ENCODE peak calls at places on chromosomes 13 and 19, in six cellular contexts. V is stimulated activated naive CD8-positive, alpha-beta T cell treated with anti-CD3 and anti-CD28 coated beads, Interleukin-15, amount 100 ng/mL, for 72 hours; K is retinal pigment epithelial cell; S is AG10803; R is GM04503; H is activated naive CD8-positive, alpha-beta T cell treated with anti-CD3 and anti-CD28 coated beads, Interleukin-2, amount 10 ng/mL, durations not matched to agents 7 days and 5 days. U is an unnamed sample.

GRCh38 chr19:12788682-12789097 is 2.6 kb upstream of the JUNB start:
- DNase-seq in V (peak; percentile 37), K (no peak), S (peak; percentile 72), R (no peak), H (no peak), U (no peak)

GRCh38 chr19:752652-753517 is 2.0 kb downstream of the MISP start:
- DNase-seq in V (no peak), K (no peak), S (peak; percentile 83), R (peak; percentile 57), H (no peak), U (peak; percentile 86)

GRCh38 chr19:55535173-55535572 is 1.8 kb downstream of the SBK2 start:
- DNase-seq in V (no peak), K (no peak), S (no peak), R (no peak), H (no peak), U (no peak)

GRCh38 chr13:50011461-50011860 is 3.8 kb upstream of the KCNRG start:
- DNase-seq in V (no peak), K (no peak), S (no peak), R (no peak), H (no peak), U (no peak)

GRCh38 chr19:52557231-52557995 is 12.7 kb upstream of the ZNF701 start:
- DNase-seq in V (no peak), K (no peak), S (no peak), R (no peak), H (no peak), U (no peak)

GRCh38 chr13:28678809-28679208 is 19.9 kb downstream of the POMP start:
- DNase-seq in V (no peak), K (no peak), S (no peak), R (no peak), H (no peak), U (no peak)

GRCh38 chr13:113768018-113768905 is 9.2 kb downstream of the TMEM255B start:
- DNase-seq in V (no peak), K (no peak), S (no peak), R (no peak), H (no peak), U (no peak)

GRCh38 chr13:91725646-91726045 is 327.2 kb downstream of the GPC5 start:
- DNase-seq in V (no peak), K (no peak), S (no peak), R (no peak), H (no peak), U (no peak)

GRCh38 chr19:15098505-15098904 is 8.7 kb upstream of the SYDE1 start:
- DNase-seq in V (no peak), K (no peak), S (no peak), R (no peak), H (no peak), U (no peak)

GRCh38 chr19:17777840-17778620 is 16.9 kb upstream of the B3GNT3 start:
- DNase-seq in V (no peak), K (no peak), S (peak; percentile 14), R (no peak), H (peak; percentile 57), U (no peak)

GRCh38 chr19:39171479-39172465 is 25.0 kb upstream of the NCCRP1 start:
- DNase-seq in V (no peak), K (no peak), S (no peak), R (no peak), H (no peak), U (no peak)

GRCh38 chr13:31970237-31970930 is 61.2 kb upstream of the FRY start:
- DNase-seq in V (no peak), K (no peak), S (peak; percentile 92), R (peak; percentile 79), H (no peak), U (no peak)

GRCh38 chr13:111206148-111206547 is 91.0 kb downstream of the ARHGEF7 start:
- DNase-seq in V (no peak), K (no peak), S (no peak), R (no peak), H (no peak), U (no peak)

GRCh38 chr19:2974342-2974932 is 2.9 kb upstream of the TLE6 start:
- DNase-seq in V (no peak), K (no peak), S (no peak), R (no peak), H (no peak), U (no peak)

GRCh38 chr13:66210677-66211076 is 1019.5 kb downstream of the PCDH9 start:
- DNase-seq in V (no peak), K (peak; percentile 77), S (peak; percentile 69), R (peak; percentile 67), H (no peak), U (peak; percentile 8)

GRCh38 chr19:40598121-40598917 is 2.9 kb upstream of the LTBP4 start:
- DNase-seq in V (peak; percentile 81), K (no peak), S (peak; percentile 73), R (no peak), H (peak; percentile 91), U (no peak)

GRCh38 chr19:44585371-44586141 is 27.8 kb upstream of the IGSF23 start:
- DNase-seq in V (no peak), K (no peak), S (peak; percentile 51), R (no peak), H (no peak), U (no peak)

GRCh38 chr19:9913237-9914000 is 22.9 kb downstream of the OLFM2 start:
- DNase-seq in V (no peak), K (no peak), S (no peak), R (no peak), H (peak; percentile 44), U (no peak)

GRCh38 chr19:44701228-44701627 is 2.3 kb downstream of the CEACAM16 start:
- DNase-seq in V (no peak), K (no peak), S (no peak), R (no peak), H (no peak), U (no peak)

GRCh38 chr13:110108348-110109139 is 198.4 kb downstream of the COL4A1 start:
- DNase-seq in V (no peak), K (peak; percentile 78), S (peak; percentile 90), R (no peak), H (no peak), U (peak; percentile 71)

GRCh38 chr19:29690842-29691241 is 24.2 kb downstream of the C19orf12 start:
- DNase-seq in V (peak; percentile 47), K (no peak), S (peak; percentile 30), R (no peak), H (no peak), U (no peak)

GRCh38 chr13:19601749-19602725 is 31.4 kb upstream of the MPHOSPH8 start:
- DNase-seq in V (peak; percentile 63), K (no peak), S (peak; percentile 27), R (no peak), H (peak; percentile 70), U (no peak)

GRCh38 chr19:1811472-1811894 is 593 bp downstream of the ATP8B3 start:
- DNase-seq in V (peak; percentile 33), K (no peak), S (peak; percentile 41), R (peak; percentile 8), H (peak; percentile 53), U (no peak)

GRCh38 chr19:6464070-6464873 is at the start of gene CRB3:
- DNase-seq in V (no peak), K (no peak), S (no peak), R (no peak), H (peak; percentile 51), U (no peak)

GRCh38 chr13:107568181-107568580 is 647.2 kb downstream of the LIG4 start:
- DNase-seq in V (no peak), K (no peak), S (no peak), R (no peak), H (no peak), U (no peak)

GRCh38 chr13:64925727-64926126 is 2304.4 kb downstream of the PCDH9 start:
- DNase-seq in V (no peak), K (no peak), S (no peak), R (no peak), H (no peak), U (no peak)

GRCh38 chr13:110712081-110712848 is 1.2 kb upstream of the ING1 start:
- DNase-seq in V (peak; percentile 90), K (no peak), S (peak; percentile 80), R (no peak), H (peak; percentile 88), U (peak; percentile 53)

U was measured in AG09319.